ENCODE peak calls at places on chromosomes 1 and 21, in seven cellular contexts. J is NCI-H524, H is A549, X is smooth muscle cell of the brain vasculature, U is EH, I is GM23248, S is COR-L47. T is an unnamed sample.

GRCh38 chr1:182595641-182596240 is 6.7 kb upstream of the RNASEL start:
- DNase-seq in I (peak), S (peak), U (peak), J (no peak), H (peak), X (no peak), T (peak)

GRCh38 chr1:212678456-212679410 is 20.9 kb downstream of the BATF3 start:
- DNase-seq in J (no peak), S (no peak), I (no peak), H (no peak), X (no peak), U (no peak), T (no peak)

GRCh38 chr1:151401125-151401788 is 1.9 kb downstream of the PSMB4 start:
- DNase-seq in H (no peak), S (no peak), X (no peak), I (peak), U (peak), J (no peak), T (no peak)

GRCh38 chr1:226404904-226405222 is 3.0 kb downstream of the PARP1 start:
- DNase-seq in H (no peak), J (no peak), X (no peak), S (no peak), I (no peak), U (no peak), T (no peak)

GRCh38 chr21:28669331-28669730 is 323.3 kb downstream of the LTN1 start:
- DNase-seq in H (no peak), I (no peak), U (no peak), J (no peak), X (no peak), S (no peak), T (no peak)

GRCh38 chr21:41501919-41502318 is 6.0 kb downstream of the TMPRSS2 start:
- DNase-seq in J (no peak), U (no peak), H (peak), I (peak), S (no peak), X (no peak), T (no peak)

GRCh38 chr1:2799811-2800663 is 1.5 kb downstream of the TTC34 start:
- DNase-seq in J (no peak), I (no peak), U (no peak), H (no peak), S (no peak), X (no peak), T (no peak)

GRCh38 chr21:29080454-29080930 is 7.0 kb upstream of the CCT8 start:
- DNase-seq in S (no peak), U (no peak), J (no peak), H (no peak), X (no peak), I (no peak), T (no peak)

GRCh38 chr1:43271186-43272118 is 1.7 kb downstream of the TMEM125 start:
- DNase-seq in U (no peak), S (no peak), H (no peak), X (no peak), I (no peak), J (no peak), T (no peak)

GRCh38 chr1:165342588-165342987 is 13.9 kb downstream of the LMX1A start:
- DNase-seq in U (no peak), I (no peak), X (no peak), S (no peak), J (no peak), H (no peak), T (no peak)

GRCh38 chr1:61318319-61319125 is 236.2 kb downstream of the NFIA start:
- DNase-seq in S (no peak), J (no peak), X (no peak), I (peak), H (no peak), U (peak), T (no peak)

GRCh38 chr1:94025383-94026340 is 95.3 kb downstream of the ABCA4 start:
- DNase-seq in X (no peak), U (peak), J (peak), I (peak), H (peak), S (no peak), T (peak)

GRCh38 chr1:220841293-220841692 is 38.0 kb upstream of the HLX start:
- DNase-seq in U (peak), J (peak), I (no peak), X (no peak), H (peak), S (no peak), T (no peak)

T was measured in NCI-H1694.